ENCODE peak calls at places on chromosomes 5 and 9, in eight cellular contexts. C is foreskin fibroblast; R is osteoblast; G is fibroblast of gingiva; P is CD8-positive, alpha-beta memory T cell; V is left ventricle myocardium inferior; D is T-helper 9 cell; X is upper lobe of right lung. W is an unnamed sample.

GRCh38 chr5:148730272-148730954 is 76.1 kb upstream of the HTR4 start:
- DNase-seq in V (no peak), R (no peak), P (no peak), X (no peak), C (peak), G (peak), D (no peak), W (no peak)

GRCh38 chr5:65728219-65728618 is 6.2 kb downstream of the NLN start:
- DNase-seq in C (peak), G (no peak), R (no peak), V (no peak), X (no peak), P (no peak), D (no peak), W (no peak)

GRCh38 chr5:74382115-74382514 is 258.4 kb downstream of the ENC1 start:
- DNase-seq in R (no peak), P (no peak), D (no peak), C (no peak), V (no peak), X (no peak), G (no peak), W (peak)

GRCh38 chr9:93302586-93303257 is 118.8 kb downstream of the WNK2 start:
- DNase-seq in P (peak), C (peak), D (peak), G (peak), R (peak), V (no peak), X (peak), W (peak)

GRCh38 chr5:141223112-141223783 is at the start of gene PCDHB14:
- DNase-seq in D (no peak), G (no peak), C (peak), V (no peak), X (no peak), P (no peak), R (no peak), W (no peak)

GRCh38 chr5:124628721-124629596 is 117.5 kb downstream of the ZNF608 start:
- DNase-seq in X (no peak), G (peak), D (no peak), V (no peak), C (peak), R (peak), P (no peak), W (no peak)

GRCh38 chr9:137972988-137973470 is 95.4 kb downstream of the CACNA1B start:
- DNase-seq in P (no peak), G (no peak), V (no peak), D (no peak), C (no peak), X (peak), R (no peak), W (no peak)

GRCh38 chr9:99578666-99579065 is 243.0 kb upstream of the NR4A3 start:
- DNase-seq in V (no peak), X (no peak), D (no peak), P (no peak), G (no peak), C (no peak), R (no peak), W (no peak)

GRCh38 chr5:133307275-133307674 is 255.5 kb downstream of the HSPA4 start:
- DNase-seq in D (no peak), C (no peak), G (no peak), V (no peak), R (no peak), X (no peak), P (no peak), W (no peak)

GRCh38 chr9:124477211-124478013 is 27.2 kb downstream of the ADGRD2 start:
- DNase-seq in V (no peak), X (no peak), R (no peak), G (no peak), C (no peak), D (no peak), P (no peak), W (no peak)

GRCh38 chr9:126399251-126399650 is 72.6 kb downstream of the MVB12B start:
- DNase-seq in X (no peak), V (no peak), D (no peak), C (peak), R (no peak), P (no peak), G (no peak), W (no peak)

GRCh38 chr9:90141723-90142122 is 500.9 kb downstream of the DIRAS2 start:
- DNase-seq in P (no peak), R (peak), C (peak), D (no peak), V (no peak), G (no peak), X (no peak), W (no peak)

GRCh38 chr9:112764344-112764743 is 13.8 kb downstream of the SNX30 start:
- DNase-seq in P (no peak), D (no peak), V (no peak), X (no peak), C (peak), G (peak), R (peak), W (no peak)

GRCh38 chr9:110058304-110058953 is 149.5 kb downstream of the C9orf152 start:
- DNase-seq in V (no peak), C (peak), D (peak), P (peak), X (no peak), G (peak), R (no peak), W (no peak)

GRCh38 chr9:112831281-112831851 is 59.3 kb downstream of the SLC46A2 start:
- DNase-seq in D (no peak), P (no peak), C (peak), V (peak), X (peak), G (peak), R (no peak), W (no peak)

GRCh38 chr9:7780261-7780988 is 19.2 kb downstream of the DMAC1 start:
- DNase-seq in X (no peak), V (no peak), P (no peak), G (no peak), R (peak), D (no peak), C (peak), W (no peak)

GRCh38 chr5:81425569-81425968 is 31.6 kb upstream of the ACOT12 start:
- DNase-seq in C (peak), V (no peak), G (peak), D (no peak), R (no peak), X (no peak), P (no peak), W (no peak)

GRCh38 chr5:138664276-138664943 is 88.8 kb upstream of the CTNNA1 start:
- DNase-seq in R (no peak), P (no peak), G (peak), V (no peak), C (peak), X (no peak), D (no peak), W (no peak)

GRCh38 chr5:35826561-35826960 is 30.1 kb upstream of the IL7R start:
- DNase-seq in P (no peak), V (no peak), D (no peak), G (no peak), X (no peak), R (no peak), C (no peak), W (no peak)

GRCh38 chr5:39547548-39548154 is 122.9 kb upstream of the DAB2 start:
- DNase-seq in G (peak), R (peak), P (no peak), X (no peak), C (peak), D (no peak), V (no peak), W (no peak)

GRCh38 chr9:95458666-95459065 is 58.1 kb downstream of the PTCH1 start:
- DNase-seq in G (no peak), C (no peak), R (no peak), D (no peak), V (no peak), X (no peak), P (no peak), W (no peak)

GRCh38 chr9:36895744-36896260 is 138.3 kb downstream of the PAX5 start:
- DNase-seq in V (no peak), C (no peak), R (no peak), X (no peak), G (no peak), P (no peak), D (no peak), W (peak)

GRCh38 chr5:106827061-106827460 is 843.7 kb downstream of the EFNA5 start:
- DNase-seq in P (no peak), V (no peak), G (peak), C (peak), X (no peak), D (no peak), R (no peak), W (no peak)

GRCh38 chr9:101117091-101117490 is 88.6 kb downstream of the PLPPR1 start:
- DNase-seq in D (no peak), X (no peak), V (no peak), P (no peak), R (no peak), G (no peak), C (no peak), W (no peak)

GRCh38 chr9:85554349-85554748 is 187.4 kb downstream of the AGTPBP1 start:
- DNase-seq in R (no peak), P (no peak), C (no peak), D (no peak), V (no peak), G (no peak), X (no peak), W (no peak)

GRCh38 chr5:175840050-175840841 is 31.1 kb upstream of the CPLX2 start:
- DNase-seq in P (no peak), C (peak), X (no peak), V (no peak), R (no peak), G (peak), D (no peak), W (no peak)